ENCODE peak calls at places on chromosomes 6 and 20, in five cellular contexts. One of them, this sample, is unnamed.

GRCh38 chr20:47765715-47766594 is 19.3 kb downstream of the SULF2 start:
- DNase-seq in K562: no peak
- DNase-seq in GM23338: peak; percentile 73
- DNase-seq in WTC11: no peak
- DNase-seq in HepG2: no peak
- DNase-seq in this sample: no peak

GRCh38 chr6:98782772-98783171 is 51.6 kb upstream of the POU3F2 start:
- DNase-seq in K562: no peak
- DNase-seq in GM23338: no peak
- DNase-seq in WTC11: no peak
- DNase-seq in HepG2: no peak
- DNase-seq in this sample: no peak

GRCh38 chr6:119034827-119035458 is 43.5 kb downstream of the FAM184A start:
- DNase-seq in K562: no peak
- DNase-seq in GM23338: peak; percentile 90
- DNase-seq in WTC11: no peak
- DNase-seq in HepG2: peak; percentile 7
- DNase-seq in this sample: no peak

GRCh38 chr6:150282806-150283205 is 86.0 kb upstream of the IYD start:
- DNase-seq in K562: no peak
- DNase-seq in GM23338: no peak
- DNase-seq in WTC11: no peak
- DNase-seq in HepG2: no peak
- DNase-seq in this sample: no peak

GRCh38 chr6:150959071-150959637 is 93.7 kb downstream of the MTHFD1L start:
- DNase-seq in K562: no peak
- DNase-seq in GM23338: no peak
- DNase-seq in WTC11: no peak
- DNase-seq in HepG2: no peak
- DNase-seq in this sample: no peak

GRCh38 chr6:7805828-7806227 is 79.9 kb downstream of the BMP6 start:
- DNase-seq in K562: no peak
- DNase-seq in GM23338: no peak
- DNase-seq in WTC11: no peak
- DNase-seq in HepG2: no peak
- DNase-seq in this sample: no peak

GRCh38 chr6:130853555-130854183 is 26.5 kb downstream of the SMLR1 start:
- DNase-seq in K562: no peak
- DNase-seq in GM23338: peak; percentile 21
- DNase-seq in WTC11: no peak
- DNase-seq in HepG2: peak; percentile 88
- DNase-seq in this sample: no peak

GRCh38 chr20:31570021-31570463 is 35.0 kb upstream of the ID1 start:
- DNase-seq in K562: no peak
- DNase-seq in GM23338: no peak
- DNase-seq in WTC11: no peak
- DNase-seq in HepG2: peak; percentile 44
- DNase-seq in this sample: no peak

GRCh38 chr20:17558154-17558940 is 11.5 kb upstream of the DSTN start:
- DNase-seq in K562: peak; percentile 56
- DNase-seq in GM23338: peak; percentile 60
- DNase-seq in WTC11: no peak
- DNase-seq in HepG2: peak; percentile 83
- DNase-seq in this sample: no peak

GRCh38 chr6:115365783-115366182 is 694.9 kb downstream of the FRK start:
- DNase-seq in K562: no peak
- DNase-seq in GM23338: no peak
- DNase-seq in WTC11: no peak
- DNase-seq in HepG2: no peak
- DNase-seq in this sample: no peak

GRCh38 chr6:9511157-9511556 is 903.7 kb downstream of the TFAP2A start:
- DNase-seq in K562: no peak
- DNase-seq in GM23338: no peak
- DNase-seq in WTC11: no peak
- DNase-seq in HepG2: no peak
- DNase-seq in this sample: no peak

GRCh38 chr20:18157102-18157501 is 19.4 kb downstream of the KAT14 start:
- DNase-seq in K562: no peak
- DNase-seq in GM23338: no peak
- DNase-seq in WTC11: no peak
- DNase-seq in HepG2: no peak
- DNase-seq in this sample: no peak

DNA sequence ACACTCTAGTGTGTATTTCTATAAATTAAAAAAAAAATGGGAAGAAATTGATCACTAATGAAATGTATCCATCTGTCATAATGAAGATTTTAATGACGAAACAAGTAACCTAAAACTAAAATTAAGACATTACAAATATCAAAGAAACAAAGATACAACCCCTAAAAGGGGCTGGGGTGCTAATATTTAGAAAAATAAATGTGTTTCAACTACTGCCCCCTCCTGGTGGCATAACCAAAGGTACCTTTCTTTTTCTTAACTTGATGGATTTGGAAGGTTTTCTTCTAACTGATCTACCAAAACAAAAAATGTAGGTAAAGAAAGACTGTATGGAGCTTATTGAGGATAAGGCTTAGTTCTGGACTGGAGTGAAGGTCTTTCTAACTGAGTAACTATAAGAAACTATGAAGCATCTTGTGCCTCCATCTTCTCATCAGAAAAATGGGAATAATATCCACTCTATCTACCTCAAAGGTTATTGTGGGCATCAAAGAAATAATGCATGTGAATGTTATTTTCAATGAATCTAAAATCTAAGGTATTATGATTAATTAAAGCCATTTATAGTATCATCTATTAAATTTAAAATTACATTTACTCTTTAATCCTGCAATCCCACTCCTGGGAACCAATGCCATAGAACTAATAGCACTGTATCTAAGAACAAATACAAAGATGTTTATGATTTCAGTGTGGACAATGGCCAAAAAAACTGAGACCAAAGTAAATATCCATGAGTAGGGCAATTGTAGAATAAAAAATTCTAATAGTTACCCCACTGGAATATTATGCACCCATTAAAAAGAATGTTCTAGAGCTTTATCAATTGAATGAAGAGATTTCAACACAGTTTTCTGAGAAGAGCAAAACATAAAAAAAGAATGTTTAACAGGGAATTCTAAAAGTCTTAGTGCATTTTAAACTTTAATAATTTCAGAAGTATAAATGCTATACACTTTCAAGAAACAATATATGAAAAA is 117.2 kb downstream of the BACH2 start:
- DNase-seq in K562: no peak
- DNase-seq in GM23338: peak; percentile 68
- DNase-seq in WTC11: no peak
- DNase-seq in HepG2: no peak
- DNase-seq in this sample: no peak
- TF ChIP-seq CREB1 in K562: no peak
- TF ChIP-seq CREB1 in GM23338: no peak
- TF ChIP-seq CREB1 in WTC11: no peak
- TF ChIP-seq CREB1 in HepG2: no peak
- TF ChIP-seq CREB1 in this sample: no peak

DNA sequence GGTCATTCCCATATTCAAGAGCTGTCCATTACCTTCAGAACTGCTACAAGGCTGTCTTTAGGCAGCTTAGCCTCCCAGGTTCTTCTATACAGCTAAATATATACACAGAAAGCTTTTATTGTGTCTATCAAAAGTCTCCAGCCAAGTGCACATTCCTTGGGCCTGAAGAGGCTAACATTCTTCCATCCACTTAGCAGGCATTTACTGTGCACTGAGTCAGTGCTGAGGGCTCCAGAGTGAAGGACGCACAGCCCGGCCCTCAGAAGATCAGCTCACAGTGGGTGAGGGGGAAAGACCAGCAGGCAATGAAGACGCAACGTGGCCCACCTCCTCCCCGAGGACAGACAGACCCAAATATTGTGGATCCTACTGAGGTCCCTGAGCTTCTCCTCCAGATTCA is 569.9 kb downstream of the CDH26 start:
- DNase-seq in K562: no peak
- DNase-seq in GM23338: no peak
- DNase-seq in WTC11: no peak
- DNase-seq in HepG2: no peak
- DNase-seq in this sample: no peak
- TF ChIP-seq CREB1 in K562: no peak
- TF ChIP-seq CREB1 in GM23338: no peak
- TF ChIP-seq CREB1 in WTC11: no peak
- TF ChIP-seq CREB1 in HepG2: no peak
- TF ChIP-seq CREB1 in this sample: no peak

GRCh38 chr20:15297059-15297875 is 959.9 kb upstream of the FLRT3 start:
- DNase-seq in K562: no peak
- DNase-seq in GM23338: no peak
- DNase-seq in WTC11: no peak
- DNase-seq in HepG2: no peak
- DNase-seq in this sample: no peak
- TF ChIP-seq CREB1 in K562: no peak
- TF ChIP-seq CREB1 in GM23338: no peak
- TF ChIP-seq CREB1 in WTC11: no peak
- TF ChIP-seq CREB1 in HepG2: no peak
- TF ChIP-seq CREB1 in this sample: no peak

GRCh38 chr6:36716476-36717093 is 19.0 kb downstream of the RAB44 start:
- DNase-seq in K562: no peak
- DNase-seq in GM23338: no peak
- DNase-seq in WTC11: no peak
- DNase-seq in HepG2: no peak
- DNase-seq in this sample: no peak
- TF ChIP-seq CREB1 in K562: no peak
- TF ChIP-seq CREB1 in GM23338: no peak
- TF ChIP-seq CREB1 in WTC11: no peak
- TF ChIP-seq CREB1 in HepG2: no peak
- TF ChIP-seq CREB1 in this sample: no peak

GRCh38 chr6:156886409-156886808 is 109.2 kb downstream of the ARID1B start:
- DNase-seq in K562: peak; percentile 57
- DNase-seq in GM23338: no peak
- DNase-seq in WTC11: no peak
- DNase-seq in HepG2: no peak
- DNase-seq in this sample: no peak
- TF ChIP-seq CREB1 in K562: peak; percentile 18
- TF ChIP-seq CREB1 in GM23338: no peak
- TF ChIP-seq CREB1 in WTC11: no peak
- TF ChIP-seq CREB1 in HepG2: no peak
- TF ChIP-seq CREB1 in this sample: no peak

GRCh38 chr20:25579081-25579770 is 6.1 kb downstream of the NINL start:
- DNase-seq in K562: no peak
- DNase-seq in GM23338: peak; percentile 42
- DNase-seq in WTC11: peak; percentile 30
- DNase-seq in HepG2: peak; percentile 87
- DNase-seq in this sample: no peak
- TF ChIP-seq CREB1 in K562: no peak
- TF ChIP-seq CREB1 in GM23338: no peak
- TF ChIP-seq CREB1 in WTC11: no peak
- TF ChIP-seq CREB1 in HepG2: no peak
- TF ChIP-seq CREB1 in this sample: no peak

DNA sequence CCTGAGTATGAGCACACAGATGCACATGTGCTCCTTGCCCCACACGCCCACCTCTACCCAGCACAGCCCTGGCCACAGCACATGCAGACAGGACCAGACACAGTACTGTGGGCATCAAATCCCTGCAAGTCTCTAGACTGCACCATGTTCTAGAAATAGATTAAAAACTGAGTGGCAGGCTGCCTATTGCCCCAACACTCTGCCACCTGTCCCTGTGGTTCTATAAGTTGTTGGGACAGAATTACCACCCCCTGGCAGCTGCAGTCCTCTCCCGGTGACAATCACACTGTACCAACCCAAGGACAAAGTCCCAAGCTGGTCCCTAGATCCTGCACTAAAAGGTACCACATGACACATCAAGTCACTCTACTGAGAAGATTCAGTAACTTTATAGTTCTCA is 70.2 kb downstream of the B3GAT2 start:
- DNase-seq in K562: no peak
- DNase-seq in GM23338: no peak
- DNase-seq in WTC11: no peak
- DNase-seq in HepG2: no peak
- DNase-seq in this sample: no peak
- TF ChIP-seq CREB1 in K562: no peak
- TF ChIP-seq CREB1 in GM23338: no peak
- TF ChIP-seq CREB1 in WTC11: no peak
- TF ChIP-seq CREB1 in HepG2: no peak
- TF ChIP-seq CREB1 in this sample: no peak

DNA sequence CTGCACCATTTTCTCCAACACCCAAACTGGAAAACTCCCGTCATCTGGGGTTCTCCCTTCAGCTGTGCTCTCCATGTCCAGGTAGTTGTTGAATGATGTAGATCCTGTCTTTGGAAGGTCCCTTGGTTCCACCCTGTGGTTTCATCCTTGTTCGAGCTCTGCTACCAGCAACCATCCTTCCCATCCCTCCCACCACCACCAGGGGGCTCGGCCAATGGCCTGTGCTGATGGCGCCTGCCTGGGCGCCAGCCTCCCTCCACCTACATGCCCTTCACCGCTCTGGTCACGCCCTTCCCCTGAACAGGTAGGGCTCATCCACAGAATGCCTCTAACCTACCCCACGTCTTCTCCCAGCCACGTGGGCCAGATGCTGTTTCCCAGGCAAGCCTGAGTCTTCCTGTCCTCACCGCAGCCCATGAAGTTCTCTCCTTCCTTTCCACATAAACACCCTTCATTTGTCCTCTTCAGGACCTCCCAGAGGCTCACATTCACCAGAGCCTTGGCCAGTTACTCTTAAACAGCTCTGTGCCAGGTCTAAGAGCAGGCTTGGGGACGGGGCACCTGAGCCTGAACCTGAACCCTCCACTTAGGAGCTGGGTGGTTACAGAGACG is 75.1 kb upstream of the DUSP22 start:
- DNase-seq in K562: peak; percentile 75
- DNase-seq in GM23338: peak; percentile 84
- DNase-seq in WTC11: peak; percentile 79
- DNase-seq in HepG2: peak; percentile 34
- DNase-seq in this sample: peak; percentile 90
- TF ChIP-seq CREB1 in K562: no peak
- TF ChIP-seq CREB1 in GM23338: no peak
- TF ChIP-seq CREB1 in WTC11: no peak
- TF ChIP-seq CREB1 in HepG2: no peak
- TF ChIP-seq CREB1 in this sample: no peak

This sample was measured in H1.